ENCODE peak calls at places on chromosomes 2 and 18, in eight cellular contexts. P is glutamatergic neuron, L is mammary epithelial cell, V is heart right ventricle, U is coronary artery, X is OCI-LY7, H is A549, C is B cell. T is an unnamed sample.

GRCh38 chr2:42268528-42269151 is 92.4 kb downstream of the COX7A2L start:
- DNase-seq in U (no peak), H (no peak), C (no peak), X (no peak), L (no peak), P (no peak), V (no peak), T (no peak)

GRCh38 chr2:157929871-157930667 is 53.9 kb upstream of the ACVR1 start:
- DNase-seq in V (no peak), C (no peak), L (no peak), U (no peak), H (no peak), P (no peak), X (no peak), T (no peak)

GRCh38 chr2:191857406-191857805 is 10.5 kb upstream of the CAVIN2 start:
- DNase-seq in X (no peak), C (no peak), H (no peak), U (no peak), L (peak; percentile 60), P (no peak), V (no peak), T (no peak)

GRCh38 chr2:127422631-127423475 is 4.6 kb downstream of the PROC start:
- DNase-seq in L (no peak), U (no peak), X (no peak), H (no peak), P (peak; percentile 53), V (no peak), C (peak; percentile 65), T (no peak)

GRCh38 chr2:109331864-109332848 is 203.2 kb downstream of the SH3RF3 start:
- DNase-seq in C (no peak), L (peak; percentile 92), P (no peak), X (no peak), V (peak; percentile 63), U (no peak), H (peak; percentile 36), T (peak; percentile 69)

GRCh38 chr2:13066673-13067072 is 349.9 kb downstream of the TRIB2 start:
- DNase-seq in V (no peak), L (no peak), X (no peak), P (no peak), C (no peak), H (no peak), U (no peak), T (no peak)

GRCh38 chr2:175310813-175311504 is 129.4 kb upstream of the ATP5MC3 start:
- DNase-seq in H (no peak), C (no peak), L (no peak), X (no peak), U (no peak), V (no peak), P (no peak), T (no peak)

GRCh38 chr2:234863043-234863934 is 88.5 kb upstream of the SH3BP4 start:
- DNase-seq in X (no peak), U (no peak), C (no peak), L (peak; percentile 64), H (peak; percentile 79), P (peak; percentile 47), V (peak; percentile 61), T (no peak)

GRCh38 chr2:134603966-134604365 is 114.8 kb downstream of the TMEM163 start:
- DNase-seq in V (no peak), P (no peak), X (no peak), L (no peak), C (no peak), H (no peak), U (no peak), T (no peak)

GRCh38 chr18:68152770-68153169 is 562.1 kb downstream of the TMX3 start:
- DNase-seq in P (peak; percentile 18), X (no peak), U (no peak), V (no peak), L (no peak), C (no peak), H (peak; percentile 24), T (no peak)
- TF ChIP-seq CTCF in P (no peak), X (no peak), U (no peak), V (no peak), L (no peak), C (no peak), H (no peak), T (no peak)

DNA sequence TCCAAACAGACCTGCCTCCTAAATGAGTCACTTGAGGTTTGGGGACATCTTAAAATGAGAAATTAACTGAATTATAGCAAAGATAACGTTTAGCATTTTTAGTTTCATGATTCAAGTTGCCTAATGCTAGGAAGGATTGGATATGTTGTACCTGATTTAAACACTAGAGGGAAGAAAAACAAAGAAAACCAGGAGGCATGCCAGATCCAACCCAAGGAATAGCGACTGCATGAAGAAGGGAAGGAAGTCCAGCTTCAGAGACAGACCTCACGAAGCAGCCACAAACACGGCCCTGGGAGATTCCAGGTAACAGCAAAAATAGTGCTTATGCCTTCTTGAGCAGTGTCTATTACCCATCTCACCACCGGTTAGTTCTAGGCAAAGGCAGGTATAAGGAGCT is 499.9 kb upstream of the SPHKAP start:
- DNase-seq in U (no peak), H (peak; percentile 44), V (no peak), X (no peak), L (peak; percentile 42), P (no peak), C (no peak), T (no peak)
- TF ChIP-seq CTCF in U (no peak), H (peak; percentile 37), V (peak; percentile 45), X (no peak), L (peak; percentile 49), P (peak; percentile 70), C (no peak), T (peak; percentile 74)

DNA sequence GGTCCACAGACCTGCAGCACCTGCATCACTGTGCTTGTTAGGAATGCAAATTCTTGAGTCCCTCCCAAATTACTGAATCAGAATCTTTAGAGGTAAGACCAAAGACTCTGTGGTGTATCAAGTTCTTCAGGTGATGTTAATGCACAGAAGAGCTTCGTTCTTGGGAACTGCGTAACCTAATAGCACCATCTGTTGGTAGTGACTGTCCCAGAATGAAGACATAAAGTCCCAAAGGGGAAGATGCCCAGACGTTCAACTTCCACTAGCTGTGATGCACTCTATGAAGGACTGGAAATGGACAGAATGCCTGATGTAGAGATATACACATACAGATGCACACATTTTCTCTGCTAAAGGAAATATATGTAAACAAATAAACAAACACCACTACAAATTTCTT is 576.0 kb downstream of the LRP1B start:
- DNase-seq in L (peak; percentile 45), V (no peak), C (no peak), P (no peak), X (peak; percentile 16), U (no peak), H (peak; percentile 64), T (peak; percentile 25)
- TF ChIP-seq CTCF in L (peak; percentile 34), V (peak; percentile 45), C (peak; percentile 56), P (no peak), X (peak; percentile 66), U (no peak), H (peak; percentile 67), T (no peak)

GRCh38 chr18:1917546-1917945 is 653.8 kb downstream of the METTL4 start:
- DNase-seq in P (no peak), V (no peak), U (no peak), L (no peak), X (no peak), C (no peak), H (no peak), T (no peak)

GRCh38 chr18:1917141-1917540 is 654.2 kb downstream of the METTL4 start:
- DNase-seq in L (no peak), V (no peak), H (no peak), U (no peak), P (no peak), X (no peak), C (no peak), T (no peak)

GRCh38 chr18:1914489-1914888 is 656.8 kb downstream of the METTL4 start:
- DNase-seq in X (peak; percentile 43), C (no peak), L (peak; percentile 11), H (peak; percentile 38), P (no peak), U (no peak), V (no peak), T (no peak)
- TF ChIP-seq CTCF in X (peak; percentile 78), C (no peak), L (peak; percentile 64), H (peak; percentile 9), P (no peak), U (no peak), V (no peak), T (no peak)

GRCh38 chr2:60505861-60506260 is 47.6 kb downstream of the BCL11A start:
- DNase-seq in U (no peak), C (peak; percentile 41), L (peak; percentile 58), V (no peak), X (no peak), H (no peak), P (no peak), T (no peak)

GRCh38 chr2:60505240-60505639 is 48.2 kb downstream of the BCL11A start:
- DNase-seq in V (no peak), H (no peak), C (no peak), U (no peak), L (peak; percentile 85), X (no peak), P (no peak), T (no peak)

GRCh38 chr2:60502123-60502522 is 51.3 kb downstream of the BCL11A start:
- DNase-seq in H (no peak), U (no peak), V (no peak), P (no peak), X (no peak), C (no peak), L (no peak), T (no peak)

GRCh38 chr2:60500861-60501260 is 52.6 kb downstream of the BCL11A start:
- DNase-seq in V (no peak), X (no peak), U (no peak), C (peak; percentile 29), H (no peak), P (no peak), L (peak; percentile 47), T (no peak)

DNA sequence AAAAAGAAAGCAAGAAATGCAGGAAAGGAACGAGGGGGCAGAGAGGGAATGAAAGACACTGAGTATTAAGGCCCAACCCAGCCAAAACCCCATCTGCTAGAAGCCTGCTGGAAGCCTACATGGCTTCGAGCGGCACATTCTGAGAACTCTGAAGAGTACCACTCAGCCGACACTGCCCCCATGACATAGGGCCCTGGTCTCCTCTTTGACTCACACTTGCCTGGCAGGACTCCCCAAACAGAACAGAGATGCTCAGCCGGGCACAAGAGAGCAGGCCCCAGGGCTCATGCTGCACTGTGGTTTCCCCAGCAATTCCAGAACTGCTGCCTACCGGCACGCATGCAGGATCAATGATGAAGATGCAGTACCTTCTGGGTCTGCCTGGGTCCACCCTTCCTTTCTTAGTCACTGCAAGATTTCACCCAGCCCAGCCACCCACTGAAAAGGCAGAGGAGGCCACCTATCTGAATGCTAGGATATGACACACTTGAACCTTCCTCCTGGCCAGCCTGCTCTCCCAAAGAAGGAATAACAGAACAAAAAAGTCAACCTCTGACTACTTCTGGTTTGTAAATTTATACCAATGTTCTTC is 49.4 kb downstream of the BCL11A start:
- DNase-seq in V (no peak), H (no peak), P (no peak), U (no peak), L (peak; percentile 63), C (peak; percentile 48), X (no peak), T (no peak)
- TF ChIP-seq CTCF in V (peak; percentile 13), H (no peak), P (no peak), U (no peak), L (peak; percentile 19), C (peak; percentile 37), X (peak; percentile 34), T (no peak)

GRCh38 chr18:30376515-30376914 is 666.0 kb downstream of the DSC3 start:
- DNase-seq in U (no peak), P (no peak), C (no peak), X (no peak), L (no peak), V (no peak), H (peak; percentile 10), T (no peak)
- TF ChIP-seq CTCF in U (no peak), P (no peak), C (no peak), X (peak; percentile 32), L (peak; percentile 28), V (no peak), H (no peak), T (peak; percentile 26)

GRCh38 chr2:133411857-133412256 is 156.4 kb downstream of the NCKAP5 start:
- DNase-seq in L (no peak), H (no peak), X (no peak), U (no peak), C (no peak), V (no peak), P (no peak), T (peak; percentile 7)
- TF ChIP-seq CTCF in L (no peak), H (no peak), X (no peak), U (no peak), C (no peak), V (no peak), P (no peak), T (no peak)